ENCODE peak calls at places on chromosomes 7 and 10, in six cellular contexts. M is activated CD4-positive, alpha-beta T cell treated with anti-CD3 and anti-CD28 coated beads for 24 hours; G is activated naive CD8-positive, alpha-beta T cell treated with anti-CD3 and anti-CD28 coated beads, Interleukin-2, amount 50 U/mL, for 24 hours; T is SK-N-DZ; Q is kidney tubule cell; S is activated CD8-positive, alpha-beta memory T cell treated with anti-CD3 and anti-CD28 coated beads, Interleukin-2, amount 50 U/mL, for 4 hours. C is an unnamed sample.

GRCh38 chr7:65339257-65339656 is 34.4 kb upstream of the ZNF92 start:
- DNase-seq in Q (no peak), G (no peak), T (no peak), S (no peak), M (no peak), C (no peak)

GRCh38 chr10:82020999-82021398 is 146.0 kb downstream of the NRG3 start:
- DNase-seq in G (no peak), S (no peak), T (no peak), M (no peak), Q (no peak), C (no peak)

GRCh38 chr7:146375155-146375554 is 258.6 kb downstream of the CNTNAP2 start:
- DNase-seq in M (no peak), G (no peak), T (no peak), S (no peak), Q (no peak), C (no peak)

GRCh38 chr7:150738092-150739044 is 1.1 kb downstream of the GIMAP5 start:
- DNase-seq in S (no peak), T (no peak), M (no peak), Q (peak; percentile 73), G (no peak), C (no peak)

GRCh38 chr7:135091717-135092116 is 56.2 kb upstream of the TMEM140 start:
- DNase-seq in G (no peak), M (no peak), S (no peak), T (no peak), Q (no peak), C (no peak)

GRCh38 chr10:60572511-60573194 is 183.0 kb upstream of the ANK3 start:
- DNase-seq in Q (peak; percentile 78), S (no peak), T (peak; percentile 87), G (peak; percentile 8), M (peak; percentile 41), C (no peak)

GRCh38 chr10:124183617-124184016 is 90.2 kb upstream of the CHST15 start:
- DNase-seq in T (no peak), M (no peak), S (no peak), G (no peak), Q (no peak), C (no peak)

GRCh38 chr7:32518534-32519140 is 23.3 kb downstream of the AVL9 start:
- DNase-seq in T (peak; percentile 68), G (no peak), Q (peak; percentile 36), M (no peak), S (no peak), C (peak; percentile 1)

GRCh38 chr10:11249134-11249533 is 231.5 kb downstream of the CELF2 start:
- DNase-seq in M (no peak), G (no peak), S (no peak), T (no peak), Q (no peak), C (no peak)

GRCh38 chr7:7795736-7796135 is 77.3 kb upstream of the RPA3 start:
- DNase-seq in Q (peak; percentile 79), T (peak; percentile 51), M (no peak), S (no peak), G (no peak), C (no peak)

GRCh38 chr7:1815051-1815481 is 145.0 kb downstream of the ELFN1 start:
- DNase-seq in S (no peak), Q (no peak), G (no peak), T (peak; percentile 75), M (no peak), C (no peak)

GRCh38 chr7:22846961-22847360 is 24.3 kb upstream of the TOMM7 start:
- DNase-seq in G (no peak), M (no peak), S (no peak), T (no peak), Q (no peak), C (no peak)

GRCh38 chr10:25174461-25175230 is at the start of gene GPR158:
- DNase-seq in Q (peak; percentile 91), G (peak; percentile 57), M (peak; percentile 12), T (peak; percentile 92), S (peak; percentile 28), C (peak; percentile 18)

GRCh38 chr10:74502963-74503608 is 323.3 kb upstream of the KAT6B start:
- DNase-seq in Q (peak; percentile 4), M (no peak), S (no peak), G (no peak), T (no peak), C (no peak)

GRCh38 chr7:50774299-50774698 is 8.4 kb downstream of the GRB10 start:
- DNase-seq in G (no peak), M (no peak), Q (no peak), T (no peak), S (no peak), C (no peak)

GRCh38 chr7:139775829-139776266 is 1.9 kb downstream of the HIPK2 start:
- DNase-seq in S (peak; percentile 56), G (peak; percentile 60), Q (peak; percentile 81), T (peak; percentile 76), M (peak; percentile 40), C (peak; percentile 39)

GRCh38 chr10:33117816-33118215 is 159.8 kb upstream of the ITGB1 start:
- DNase-seq in T (no peak), Q (no peak), G (no peak), M (no peak), S (peak; percentile 26), C (no peak)

GRCh38 chr7:149714081-149714909 is 59.1 kb downstream of the ZNF467 start:
- DNase-seq in T (peak; percentile 87), Q (peak; percentile 91), S (peak; percentile 97), M (peak; percentile 94), G (peak; percentile 95), C (peak; percentile 96)

GRCh38 chr10:34386911-34387310 is 428.2 kb downstream of the PARD3 start:
- DNase-seq in M (no peak), G (no peak), T (no peak), S (no peak), Q (no peak), C (no peak)

GRCh38 chr7:154409703-154410311 is 357.6 kb downstream of the DPP6 start:
- DNase-seq in M (no peak), T (no peak), G (no peak), Q (peak; percentile 20), S (no peak), C (no peak)

GRCh38 chr10:117226813-117227451 is 14.0 kb upstream of the SLC18A2 start:
- DNase-seq in T (peak; percentile 57), S (no peak), G (no peak), M (no peak), Q (peak; percentile 62), C (no peak)

GRCh38 chr10:110350812-110351211 is 46.1 kb upstream of the SMNDC1 start:
- DNase-seq in T (no peak), S (no peak), M (no peak), G (no peak), Q (no peak), C (no peak)

GRCh38 chr7:96169439-96169838 is 152.5 kb downstream of the SLC25A13 start:
- DNase-seq in M (no peak), G (no peak), T (no peak), S (no peak), Q (peak; percentile 77), C (no peak)

GRCh38 chr10:114367676-114368391 is 36.5 kb downstream of the AFAP1L2 start:
- DNase-seq in S (no peak), Q (peak; percentile 58), G (no peak), M (no peak), T (peak; percentile 49), C (no peak)

GRCh38 chr7:106600569-106601373 is 60.2 kb downstream of the CCDC71L start:
- DNase-seq in Q (no peak), G (no peak), T (no peak), S (no peak), M (no peak), C (no peak)

GRCh38 chr10:71346731-71347130 is 27.7 kb downstream of the SLC29A3 start:
- DNase-seq in Q (no peak), S (no peak), M (no peak), G (no peak), T (no peak), C (no peak)

GRCh38 chr10:59706851-59707797 is 2.5 kb downstream of the SLC16A9 start:
- DNase-seq in Q (no peak), G (no peak), T (no peak), M (no peak), S (no peak), C (no peak)

GRCh38 chr10:52261362-52261761 is 52.7 kb upstream of the DKK1 start:
- DNase-seq in G (no peak), T (no peak), M (no peak), Q (no peak), S (no peak), C (no peak)

GRCh38 chr7:102272917-102273748 is 13.5 kb upstream of the SH2B2 start:
- DNase-seq in Q (no peak), S (no peak), G (no peak), M (no peak), T (no peak), C (no peak)

GRCh38 chr7:38628630-38629385 is 2.4 kb downstream of the AMPH start:
- DNase-seq in T (no peak), S (no peak), Q (no peak), M (no peak), G (no peak), C (no peak)

GRCh38 chr10:69383485-69384089 is 33.1 kb downstream of the TACR2 start:
- DNase-seq in Q (peak; percentile 64), T (no peak), M (no peak), G (no peak), S (no peak), C (no peak)